ENCODE peak calls at places on chromosomes 5 and 9, in nine cellular contexts. H, W, K, T, F, V, P, D and Y are unnamed samples.

GRCh38 chr9:109859447-109859846 is 79.4 kb downstream of the PALM2AKAP2 start:
- DNase-seq in F (no peak), K (no peak), H (no peak), V (no peak), D (no peak), T (no peak), P (no peak), W (no peak), Y (no peak)

GRCh38 chr9:124941689-124942561 is 1.0 kb upstream of the GOLGA1 start:
- DNase-seq in D (peak), T (peak), W (peak), P (peak), K (no peak), V (peak), F (peak), H (peak), Y (peak)

GRCh38 chr9:19174127-19174921 is 47.0 kb upstream of the PLIN2 start:
- DNase-seq in F (peak), V (no peak), W (peak), T (peak), K (peak), H (peak), D (no peak), P (peak), Y (peak)

GRCh38 chr5:139908749-139909148 is 113.1 kb downstream of the PSD2 start:
- DNase-seq in K (no peak), T (peak), F (no peak), W (peak), V (no peak), H (peak), P (no peak), D (no peak), Y (no peak)

GRCh38 chr5:78537821-78538220 is 110.8 kb downstream of the LHFPL2 start:
- DNase-seq in P (peak), K (no peak), D (no peak), H (peak), F (peak), V (peak), W (peak), T (no peak), Y (no peak)

GRCh38 chr9:129446828-129447550 is 173.9 kb downstream of the C9orf50 start:
- DNase-seq in D (no peak), P (no peak), H (no peak), W (no peak), F (no peak), V (peak), K (no peak), T (no peak), Y (no peak)

GRCh38 chr5:151047814-151048425 is 27.5 kb downstream of the GPX3 start:
- DNase-seq in W (no peak), T (peak), D (no peak), V (no peak), P (peak), F (peak), K (no peak), H (peak), Y (no peak)

GRCh38 chr5:39654715-39655114 is 229.9 kb upstream of the DAB2 start:
- DNase-seq in W (no peak), P (no peak), K (no peak), T (no peak), F (no peak), H (no peak), D (no peak), V (no peak), Y (no peak)

GRCh38 chr5:92758552-92758951 is 822.5 kb downstream of the NR2F1-AS1 start:
- DNase-seq in P (no peak), F (no peak), H (no peak), T (no peak), V (no peak), K (no peak), D (no peak), W (no peak), Y (no peak)

GRCh38 chr5:140261403-140262171 is 41.3 kb downstream of the PFDN1 start:
- DNase-seq in T (peak), D (no peak), V (peak), K (peak), F (peak), P (no peak), W (peak), H (no peak), Y (peak)

GRCh38 chr5:147901555-147901954 is 4.8 kb downstream of the C5orf46 start:
- DNase-seq in T (no peak), D (no peak), P (no peak), K (no peak), V (no peak), W (no peak), H (no peak), F (peak), Y (no peak)

GRCh38 chr9:124771867-124772621 is 933 bp upstream of the NR6A1 start:
- DNase-seq in V (no peak), K (no peak), H (peak), W (no peak), T (peak), D (peak), P (peak), F (peak), Y (peak)

GRCh38 chr5:13745508-13745907 is 199.0 kb downstream of the DNAH5 start:
- DNase-seq in V (no peak), T (no peak), P (no peak), D (no peak), K (peak), H (no peak), F (peak), W (no peak), Y (no peak)

GRCh38 chr9:74358944-74359343 is 138.2 kb upstream of the RORB start:
- DNase-seq in H (no peak), K (no peak), D (no peak), F (no peak), V (no peak), T (no peak), W (no peak), P (no peak), Y (no peak)

GRCh38 chr9:129262261-129262660 is 84.2 kb upstream of the IER5L start:
- DNase-seq in T (no peak), D (no peak), P (no peak), K (no peak), H (peak), F (peak), V (no peak), W (no peak), Y (no peak)

GRCh38 chr9:18189876-18190670 is 283.9 kb upstream of the ADAMTSL1 start:
- DNase-seq in H (no peak), T (no peak), V (no peak), W (no peak), P (no peak), K (no peak), F (no peak), D (no peak), Y (no peak)

GRCh38 chr5:38201158-38201557 is 57.2 kb upstream of the EGFLAM start:
- DNase-seq in V (no peak), W (no peak), H (no peak), D (no peak), P (no peak), T (no peak), K (no peak), F (no peak), Y (no peak)

GRCh38 chr9:71944754-71945409 is 33.4 kb downstream of the C9orf85 start:
- DNase-seq in H (no peak), T (no peak), W (no peak), V (no peak), F (no peak), D (no peak), K (no peak), P (no peak), Y (no peak)

GRCh38 chr9:107755267-107755666 is 265.7 kb upstream of the KLF4 start:
- DNase-seq in P (no peak), V (no peak), K (no peak), W (peak), F (peak), D (no peak), H (no peak), T (no peak), Y (no peak)

GRCh38 chr5:134567651-134568338 is 42.3 kb downstream of the JADE2 start:
- DNase-seq in V (no peak), H (no peak), P (no peak), K (no peak), D (no peak), W (no peak), T (peak), F (no peak), Y (peak)

GRCh38 chr5:16539169-16539666 is 73.6 kb upstream of the ZNF622 start:
- DNase-seq in H (no peak), P (no peak), T (peak), K (no peak), F (no peak), V (no peak), W (peak), D (no peak), Y (peak)

GRCh38 chr9:33311953-33312352 is 21.6 kb downstream of the NFX1 start:
- DNase-seq in K (no peak), T (no peak), D (no peak), H (no peak), W (no peak), P (no peak), F (no peak), V (no peak), Y (no peak)

GRCh38 chr5:174073088-174073487 is 27.6 kb downstream of the NSG2 start:
- DNase-seq in K (no peak), P (no peak), F (no peak), H (no peak), D (no peak), V (no peak), W (no peak), T (no peak), Y (no peak)

GRCh38 chr9:91834740-91835139 is 115.3 kb downstream of the ROR2 start:
- DNase-seq in P (no peak), D (no peak), H (no peak), V (no peak), T (no peak), W (no peak), K (no peak), F (no peak), Y (no peak)

GRCh38 chr5:57117601-57118000 is 56.3 kb upstream of the GPBP1 start:
- DNase-seq in P (no peak), K (no peak), F (no peak), T (no peak), D (no peak), V (no peak), H (no peak), W (no peak), Y (no peak)

GRCh38 chr5:76022611-76023010 is 60.6 kb upstream of the SV2C start:
- DNase-seq in P (no peak), V (no peak), W (no peak), H (no peak), F (no peak), T (no peak), D (no peak), K (no peak), Y (no peak)

GRCh38 chr5:76029739-76030138 is 53.4 kb upstream of the SV2C start:
- DNase-seq in H (no peak), D (no peak), F (no peak), W (no peak), P (no peak), T (no peak), K (no peak), V (no peak), Y (no peak)

GRCh38 chr5:76030343-76030742 is 52.8 kb upstream of the SV2C start:
- DNase-seq in T (no peak), D (no peak), K (no peak), V (no peak), F (no peak), W (no peak), H (no peak), P (no peak), Y (no peak)

GRCh38 chr5:76025069-76025468 is 58.1 kb upstream of the SV2C start:
- DNase-seq in K (no peak), F (no peak), W (no peak), T (no peak), V (no peak), H (no peak), D (no peak), P (no peak), Y (no peak)

DNA sequence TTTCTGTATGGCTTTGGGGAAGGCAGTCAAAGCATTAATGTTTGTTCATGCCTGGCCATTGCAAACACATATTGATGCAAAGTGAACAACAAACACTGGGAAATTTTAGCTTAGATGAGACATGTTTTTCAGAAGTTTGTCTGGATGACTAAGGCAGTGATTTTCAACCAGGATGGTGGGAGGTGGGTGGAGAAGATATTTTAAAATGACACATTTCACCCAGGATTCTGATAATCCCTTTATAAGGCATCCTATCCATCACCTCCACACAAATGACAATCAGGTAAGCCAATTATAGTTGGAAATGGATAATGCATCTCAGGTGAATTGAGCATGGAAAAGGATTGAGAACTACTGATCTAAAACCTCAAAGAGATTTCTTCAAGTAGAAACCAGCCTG is 57.4 kb upstream of the SV2C start:
- DNase-seq in F (no peak), T (no peak), V (no peak), W (no peak), D (no peak), H (no peak), K (no peak), P (no peak), Y (no peak)
- H3K4me3 ChIP-seq in F (no peak), T (no peak), V (no peak), W (no peak), D (no peak), H (no peak), K (no peak), P (no peak), Y (no peak)

DNA sequence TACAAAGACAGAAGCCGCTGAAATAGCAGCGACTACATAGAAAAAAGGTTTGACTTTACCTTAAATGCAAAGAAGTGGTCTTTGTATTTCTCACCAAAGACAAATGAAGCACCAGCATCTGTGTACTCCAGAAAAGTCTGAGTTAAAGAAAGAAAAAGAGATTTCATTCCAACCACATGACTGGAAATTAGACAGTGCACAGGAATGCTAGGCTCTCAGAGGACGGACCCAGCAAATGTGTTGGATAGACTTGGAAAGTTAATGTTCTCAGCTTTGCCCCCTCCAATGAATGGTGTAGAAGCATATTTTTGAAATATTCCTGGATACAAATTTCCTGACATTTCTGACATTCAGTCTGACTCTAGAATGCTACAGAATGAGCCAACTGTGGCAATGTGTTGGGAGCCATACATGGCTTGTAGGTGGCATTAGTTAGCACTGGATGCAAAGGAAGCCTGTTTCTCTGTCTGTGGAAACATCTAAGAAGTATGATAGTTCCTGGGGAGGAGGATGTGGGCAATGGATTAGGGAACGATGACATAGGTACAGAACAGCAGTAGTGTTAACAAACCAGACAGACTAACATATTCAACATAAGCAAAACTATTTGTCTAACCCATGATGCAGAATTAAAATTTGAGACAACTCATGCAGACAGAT is 43.3 kb downstream of the SLC28A3 start:
- DNase-seq in W (no peak), P (no peak), F (no peak), H (no peak), V (no peak), K (peak), T (no peak), D (no peak), Y (no peak)
- H3K27ac ChIP-seq in W (no peak), P (no peak), F (no peak), H (no peak), V (no peak), K (peak), T (no peak), D (no peak), Y (no peak)

GRCh38 chr5:6714221-6715041 is 1.2 kb downstream of the TENT4A start:
- DNase-seq in H (peak), T (no peak), K (no peak), F (no peak), V (no peak), W (no peak), P (peak), D (peak), Y (peak)

GRCh38 chr5:6717247-6717646 is 4.0 kb downstream of the TENT4A start:
- DNase-seq in W (peak), H (no peak), P (no peak), F (no peak), T (no peak), D (no peak), V (no peak), K (no peak), Y (no peak)

GRCh38 chr5:6716634-6717149 is 3.5 kb downstream of the TENT4A start:
- DNase-seq in P (no peak), F (no peak), V (no peak), H (no peak), W (no peak), K (no peak), D (no peak), T (no peak), Y (no peak)

GRCh38 chr5:6715271-6715670 is 2.0 kb downstream of the TENT4A start:
- DNase-seq in D (no peak), W (no peak), V (no peak), T (no peak), P (no peak), H (no peak), K (no peak), F (no peak), Y (no peak)

DNA sequence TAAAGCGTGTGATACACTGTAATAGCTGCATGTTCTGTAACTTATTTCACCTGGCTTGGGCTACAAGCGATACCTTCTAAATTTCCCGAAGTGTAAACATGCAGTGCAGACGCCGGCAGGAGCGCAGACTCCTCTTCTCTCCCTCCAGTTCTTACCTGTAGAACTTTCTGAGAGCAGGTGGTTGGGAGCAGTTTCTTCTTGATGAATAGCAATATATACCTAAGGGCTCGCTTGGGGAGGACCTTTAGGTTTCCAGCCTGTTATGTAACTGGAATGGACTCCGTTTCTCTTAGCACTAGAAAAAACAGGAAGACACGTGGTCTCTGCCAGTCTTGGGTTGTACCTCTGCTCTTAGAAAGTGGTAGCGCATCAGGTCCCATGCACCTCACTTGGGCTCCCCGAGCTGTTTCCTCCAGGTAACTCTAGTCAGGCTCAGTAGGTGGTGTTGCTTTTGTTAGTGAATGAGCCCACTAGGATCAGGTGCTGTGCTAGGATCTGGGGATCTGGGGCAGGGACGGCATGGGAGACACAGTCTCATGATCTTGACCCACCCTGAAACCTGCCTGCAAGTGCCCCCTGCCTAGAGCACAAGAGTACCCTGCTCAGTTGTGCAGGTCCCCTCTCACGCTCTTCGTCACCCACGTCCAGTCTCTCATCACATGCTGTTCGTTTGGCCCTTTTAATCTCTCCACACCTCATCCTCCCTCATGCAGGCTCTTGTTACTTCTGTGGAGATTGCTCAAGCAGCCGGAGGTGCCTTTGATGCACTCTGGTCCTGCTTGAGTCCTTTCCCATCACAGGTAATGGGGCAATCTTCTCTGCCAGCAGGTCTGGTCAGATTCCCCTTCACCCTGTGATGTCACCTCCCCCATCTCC is 2.8 kb downstream of the TENT4A start:
- DNase-seq in P (no peak), D (peak), T (no peak), V (no peak), W (peak), K (no peak), H (no peak), F (no peak), Y (no peak)
- H3K4me3 ChIP-seq in P (peak), D (peak), T (peak), V (peak), W (peak), K (peak), H (peak), F (peak), Y (peak)

DNA sequence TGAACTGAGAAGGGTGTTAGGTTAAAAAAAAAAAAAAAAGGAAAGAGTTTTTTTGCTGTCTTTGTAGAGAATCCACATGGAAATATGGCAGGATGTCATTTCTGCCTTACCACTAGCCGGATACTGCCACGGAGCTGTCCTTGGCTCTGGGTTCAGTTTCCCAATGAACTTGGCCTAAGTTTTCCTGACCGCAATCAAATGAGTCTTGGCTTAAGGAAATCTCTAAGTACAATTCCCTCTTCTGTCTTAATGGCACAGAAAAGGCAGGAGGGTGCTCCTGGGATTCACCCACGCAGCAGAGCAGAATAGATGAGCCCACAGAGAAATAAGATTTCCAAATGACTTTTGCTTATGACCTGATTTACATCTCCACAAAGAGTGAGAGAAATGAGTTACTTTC is 284.0 kb upstream of the VLDLR start:
- DNase-seq in K (no peak), V (no peak), T (no peak), H (no peak), W (no peak), D (no peak), P (no peak), F (no peak), Y (peak)
- H3K27ac ChIP-seq in K (no peak), V (no peak), T (no peak), H (no peak), W (no peak), D (no peak), P (no peak), F (no peak), Y (no peak)

GRCh38 chr5:398475-399295 is 44.3 kb upstream of the EXOC3 start:
- DNase-seq in K (no peak), P (no peak), T (no peak), H (peak), V (peak), W (peak), F (peak), D (no peak), Y (no peak)
- H3K4me3 ChIP-seq in K (no peak), P (no peak), T (no peak), H (no peak), V (no peak), W (no peak), F (no peak), D (no peak), Y (no peak)